ENCODE peak calls at places on chromosome 17, in five cellular contexts. E is SK-N-SH, J is GM12878, S is K562, C is H1. N is an unnamed sample.

GRCh38 chr17:30031214-30031869 is 85.3 kb upstream of the NSRP1 start:
- DNase-seq in S (no peak), C (no peak), J (peak), E (no peak), N (no peak)

GRCh38 chr17:68682913-68683312 is 81.7 kb upstream of the FAM20A start:
- DNase-seq in S (no peak), E (no peak), J (no peak), C (no peak), N (no peak)

GRCh38 chr17:71633391-71633849 is 487.4 kb upstream of the SOX9 start:
- DNase-seq in S (no peak), E (no peak), J (no peak), C (no peak), N (no peak)

GRCh38 chr17:82370471-82371332 is 863 bp upstream of the UTS2R start:
- DNase-seq in S (no peak), J (no peak), C (no peak), E (peak), N (no peak)

GRCh38 chr17:82582709-82583108 is 63.2 kb downstream of the FOXK2 start:
- DNase-seq in S (no peak), J (no peak), C (no peak), E (no peak), N (no peak)

GRCh38 chr17:39150795-39151679 is at the start of gene PLXDC1:
- DNase-seq in J (no peak), S (peak), C (peak), E (peak), N (no peak)

GRCh38 chr17:50219939-50220465 is 18.6 kb upstream of the COL1A1 start:
- DNase-seq in C (no peak), J (no peak), S (no peak), E (no peak), N (peak)

GRCh38 chr17:7014995-7015586 is 2.7 kb downstream of the RNASEK start:
- DNase-seq in S (no peak), C (no peak), J (peak), E (no peak), N (no peak)

GRCh38 chr17:75627094-75627493 is 6.1 kb upstream of the SMIM5 start:
- DNase-seq in E (no peak), J (no peak), C (no peak), S (no peak), N (no peak)

GRCh38 chr17:17626151-17626805 is 34.8 kb upstream of the PEMT start:
- DNase-seq in C (peak), S (no peak), J (no peak), E (no peak), N (no peak)

GRCh38 chr17:65198653-65199382 is 61.6 kb downstream of the RGS9 start:
- DNase-seq in C (peak), E (peak), J (peak), S (peak), N (peak)

GRCh38 chr17:43701318-43701743 is 39.6 kb upstream of the MEOX1 start:
- DNase-seq in C (no peak), J (peak), E (no peak), S (no peak), N (no peak)

GRCh38 chr17:2259769-2260536 is 43.6 kb downstream of the SMG6 start:
- DNase-seq in S (no peak), E (no peak), J (peak), C (no peak), N (no peak)
- TF ChIP-seq CHD2 in S (no peak), E (no peak), J (peak), C (no peak), N (no peak)

GRCh38 chr17:62848334-62848733 is 40.2 kb upstream of the MARCHF10 start:
- DNase-seq in E (no peak), C (no peak), S (no peak), J (no peak), N (no peak)
- TF ChIP-seq GABPA in E (no peak), C (no peak), S (no peak), J (no peak), N (no peak)

DNA sequence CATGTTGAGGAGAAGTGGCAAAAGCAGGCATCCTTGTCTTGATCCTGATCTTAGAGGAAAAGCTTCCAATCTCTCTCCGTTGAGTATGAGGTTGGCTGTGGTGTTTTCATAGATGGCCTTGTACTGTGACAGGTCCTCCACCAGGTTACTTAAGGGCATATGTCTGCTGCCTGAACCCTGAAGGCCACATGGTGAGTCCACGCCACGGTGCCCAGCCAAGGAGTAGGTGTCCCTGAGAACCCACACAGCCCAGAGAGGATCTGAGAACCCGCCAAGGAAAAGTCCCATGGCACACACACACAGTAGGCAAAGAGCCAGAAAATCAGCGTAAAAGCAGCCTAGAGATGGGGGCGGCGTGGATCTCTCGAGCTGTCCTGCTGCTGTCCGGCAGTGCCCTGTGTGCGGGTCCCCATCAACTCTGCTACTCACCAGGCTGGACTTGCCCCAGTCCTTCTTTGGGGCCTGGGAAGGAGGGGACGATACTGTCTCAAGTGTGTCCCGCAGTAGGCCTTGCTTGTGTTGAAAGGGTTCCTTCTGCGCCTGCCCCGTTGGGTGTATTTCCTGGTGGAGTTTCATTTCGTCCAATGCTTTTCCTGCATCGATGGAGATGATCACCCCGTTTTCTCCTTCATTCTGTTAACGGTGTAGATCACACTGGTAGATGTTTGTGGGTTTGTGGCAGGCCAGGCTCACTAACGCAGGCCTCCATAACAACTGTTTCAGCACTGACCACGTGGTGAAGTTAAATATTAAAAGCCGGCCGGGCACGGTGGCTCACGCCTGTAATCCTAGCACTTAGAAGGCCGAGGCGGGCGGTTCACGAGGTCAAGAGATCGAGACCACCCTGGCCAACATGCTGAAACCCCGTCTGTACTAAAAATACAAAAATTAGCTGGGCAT is 90.8 kb upstream of the DNAH17 start:
- DNase-seq in C (no peak), S (no peak), E (no peak), J (no peak), N (no peak)
- TF ChIP-seq CHD2 in C (no peak), S (no peak), E (no peak), J (no peak), N (no peak)

GRCh38 chr17:46915596-46915995 is 7.4 kb upstream of the GOSR2 start:
- DNase-seq in E (no peak), C (no peak), J (no peak), S (no peak), N (no peak)

GRCh38 chr17:46911311-46911710 is 11.6 kb upstream of the GOSR2 start:
- DNase-seq in J (no peak), E (no peak), S (no peak), C (no peak), N (no peak)

GRCh38 chr17:46916211-46916610 is 6.7 kb upstream of the GOSR2 start:
- DNase-seq in S (no peak), J (no peak), E (no peak), C (no peak), N (no peak)

GRCh38 chr17:46908352-46908751 is 14.6 kb upstream of the GOSR2 start:
- DNase-seq in S (no peak), E (no peak), C (no peak), J (no peak), N (no peak)

DNA sequence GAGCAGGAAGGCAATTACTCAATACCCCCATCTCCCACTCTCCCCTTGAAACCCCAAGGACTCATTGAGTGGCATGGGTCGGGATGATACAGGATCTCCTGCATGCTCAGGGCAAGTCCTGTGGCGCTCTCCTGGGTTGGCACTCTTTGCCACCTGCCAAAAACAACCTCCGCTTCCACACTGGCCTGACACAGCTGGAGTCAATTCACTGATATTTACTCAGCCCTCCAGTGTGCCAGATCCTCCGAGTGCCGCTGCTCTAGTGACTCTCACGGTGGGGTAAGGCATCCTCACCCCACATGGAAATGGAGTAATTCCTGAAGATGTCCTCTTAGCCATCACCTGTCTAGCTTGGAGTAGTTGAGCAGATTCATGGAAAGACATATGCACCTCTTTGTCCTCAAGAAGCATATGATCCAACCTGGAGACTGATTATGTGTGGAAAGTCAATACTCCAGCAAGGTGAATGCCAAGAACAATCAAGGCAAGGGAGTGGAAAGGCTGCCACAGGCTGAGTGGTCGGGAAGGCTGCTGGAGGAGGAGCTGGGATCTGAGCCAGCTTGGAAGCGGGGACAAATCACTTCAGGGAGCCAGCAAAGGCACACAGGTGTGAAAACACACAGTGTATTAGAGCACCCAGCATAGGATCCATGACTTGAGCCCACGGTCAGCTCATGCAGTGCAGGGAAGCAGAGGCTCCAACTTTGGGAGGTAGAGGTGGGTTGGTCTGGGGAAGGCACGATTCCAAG is 12.6 kb upstream of the GOSR2 start:
- DNase-seq in C (no peak), S (no peak), J (no peak), E (no peak), N (no peak)
- TF ChIP-seq GABPA in C (no peak), S (no peak), J (no peak), E (no peak), N (no peak)

GRCh38 chr17:8059131-8059530 is 20.3 kb downstream of the ALOX15B start:
- DNase-seq in E (no peak), C (no peak), J (no peak), S (no peak), N (no peak)

GRCh38 chr17:8055851-8056231 is 17.0 kb downstream of the ALOX15B start:
- DNase-seq in J (no peak), E (no peak), C (no peak), S (no peak), N (no peak)

GRCh38 chr17:8056976-8057625 is 18.2 kb downstream of the ALOX15B start:
- DNase-seq in E (no peak), S (no peak), C (no peak), J (no peak), N (peak)

GRCh38 chr17:8057691-8058114 is 18.8 kb downstream of the ALOX15B start:
- DNase-seq in E (peak), J (peak), C (peak), S (peak), N (peak)

DNA sequence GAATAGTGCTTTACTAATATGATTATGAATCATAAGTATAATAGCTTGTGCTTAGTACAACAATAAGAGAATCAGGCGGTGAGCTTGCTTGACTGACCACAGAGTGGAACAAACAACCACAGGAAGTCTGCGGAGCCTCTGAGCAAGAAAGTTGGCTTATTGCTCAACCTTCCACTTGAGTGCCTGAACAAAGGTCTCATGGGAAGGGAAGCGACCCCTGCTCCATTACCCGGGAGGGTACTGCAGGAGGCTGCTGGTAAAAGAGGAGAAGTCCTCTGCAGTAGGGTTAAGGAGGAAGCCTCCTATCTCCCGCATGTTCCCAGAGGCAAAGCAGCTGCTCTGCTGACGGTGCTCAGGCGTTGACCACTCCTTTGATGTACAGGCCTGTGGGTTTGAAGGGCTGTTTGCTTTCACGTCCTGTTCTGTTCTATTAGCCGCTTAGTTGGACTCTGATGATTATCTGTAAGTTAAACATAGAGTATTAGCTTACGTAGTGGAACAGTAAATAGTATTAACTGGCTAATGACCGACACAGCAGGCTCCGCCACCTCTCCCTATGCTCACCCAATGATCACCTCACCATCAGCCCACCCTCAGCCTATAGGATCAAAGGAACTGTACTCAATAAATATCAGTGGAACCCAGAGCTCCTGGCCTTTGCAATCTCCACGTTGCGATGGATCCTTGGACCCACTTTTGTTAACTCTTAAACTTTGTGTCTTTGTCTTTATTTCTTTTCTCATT is 17.5 kb downstream of the ALOX15B start:
- DNase-seq in S (no peak), E (no peak), C (no peak), J (peak), N (peak)
- TF ChIP-seq CHD2 in S (no peak), E (no peak), C (no peak), J (no peak), N (no peak)

N was measured in HepG2.